ENCODE peak calls at places on chromosomes 7 and 10, in four cellular contexts. J is sigmoid colon, Z is body of pancreas, R is stomach. N is an unnamed sample.
A peak's percentile ranks its signal among the peaks of the same experiment; 100 is the strongest.

GRCh38 chr7:112515989-112516388 is 35.2 kb downstream of the LSMEM1 start:
- DNase-seq in Z (no peak), R (no peak), J (no peak), N (no peak)

GRCh38 chr10:77960829-77961329 is 34.3 kb upstream of the DLG5 start:
- DNase-seq in Z (no peak), R (no peak), J (no peak), N (no peak)

GRCh38 chr10:128417776-128418175 is 291.6 kb upstream of the MKI67 start:
- DNase-seq in R (no peak), J (no peak), Z (no peak), N (no peak)

GRCh38 chr10:91864099-91864498 is 45.2 kb downstream of the FGFBP3 start:
- DNase-seq in R (no peak), Z (no peak), J (no peak), N (no peak)

GRCh38 chr10:25695586-25695985 is 238.4 kb upstream of the MYO3A start:
- DNase-seq in Z (no peak), R (no peak), J (no peak), N (no peak)

GRCh38 chr10:121240556-121240955 is 357.7 kb downstream of the FGFR2 start:
- DNase-seq in R (no peak), Z (no peak), J (no peak), N (no peak)

GRCh38 chr7:128928159-128928558 is 9.6 kb upstream of the IRF5 start:
- DNase-seq in J (peak; percentile 36), Z (no peak), R (no peak), N (no peak)

GRCh38 chr7:158413962-158414961 is 173.4 kb downstream of the PTPRN2 start:
- DNase-seq in Z (no peak), R (peak; percentile 22), J (no peak), N (no peak)

GRCh38 chr10:31083765-31084184 is 52.1 kb upstream of the ZNF438 start:
- DNase-seq in Z (peak; percentile 24), J (no peak), R (peak; percentile 32), N (peak; percentile 35)

GRCh38 chr7:142412551-142413193 is 154.8 kb upstream of the PRSS58 start:
- DNase-seq in R (no peak), J (no peak), Z (no peak), N (no peak)

GRCh38 chr10:114404171-114405010 is at the start of gene AFAP1L2:
- DNase-seq in Z (peak; percentile 66), R (peak; percentile 57), J (peak; percentile 69), N (peak; percentile 48)

GRCh38 chr10:116627386-116627933 is 6.7 kb downstream of the PNLIPRP2 start:
- DNase-seq in J (no peak), R (peak; percentile 62), Z (peak; percentile 71), N (no peak)

GRCh38 chr10:92177546-92177945 is 113.3 kb downstream of the CPEB3 start:
- DNase-seq in J (no peak), Z (no peak), R (no peak), N (no peak)

GRCh38 chr10:52966904-52967303 is 194.3 kb upstream of the MBL2 start:
- DNase-seq in Z (no peak), R (no peak), J (no peak), N (no peak)

DNA sequence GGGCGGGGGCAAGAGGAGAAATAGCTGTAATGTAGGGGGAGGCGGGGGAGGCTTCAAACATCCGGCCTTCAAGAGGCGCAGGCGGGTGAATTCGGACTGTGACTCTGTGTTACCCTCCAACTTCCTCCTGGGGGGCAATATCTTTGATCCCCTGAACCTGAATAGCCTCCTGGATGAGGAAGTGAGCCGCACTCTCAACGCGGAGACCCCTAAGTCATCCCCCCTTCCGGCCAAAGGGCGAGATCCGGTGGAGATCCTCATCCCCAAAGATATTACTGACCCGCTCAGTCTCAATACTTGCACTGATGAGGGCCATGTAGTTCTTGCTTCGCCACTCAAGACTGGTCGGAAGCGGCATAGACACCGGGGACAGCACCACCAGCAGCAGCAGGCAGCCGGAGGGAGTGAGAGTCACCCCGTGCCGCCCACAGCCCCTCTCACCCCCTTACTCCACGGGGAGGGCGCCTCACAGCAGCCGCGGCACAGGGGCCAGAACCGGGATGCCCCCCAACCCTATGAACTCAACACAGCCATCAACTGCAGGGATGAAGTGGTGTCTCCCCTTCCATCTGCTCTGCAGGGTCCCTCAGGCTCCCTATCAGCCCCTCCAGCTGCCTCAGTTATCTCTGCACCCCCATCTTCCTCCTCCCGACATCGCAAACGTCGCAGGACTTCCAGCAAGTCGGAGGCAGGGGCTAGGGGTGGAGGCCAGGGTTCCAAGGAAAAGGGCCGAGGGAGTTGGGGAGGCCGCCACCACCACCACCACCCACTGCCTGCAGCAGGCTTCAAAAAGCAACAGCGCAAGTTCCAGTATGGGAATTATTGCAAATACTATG is 1.0 kb downstream of the MEPCE start:
- DNase-seq in Z (no peak), R (no peak), J (peak; percentile 73), N (no peak)
- H3K36me3 ChIP-seq in Z (peaks cover 8% of the 10 kb centered on the region), R (peaks cover 43% of the 10 kb centered on the region), J (peaks cover 13% of the 10 kb centered on the region), N (no peaks in the 10 kb centered on the region)

GRCh38 chr7:55588976-55589604 is 16.8 kb upstream of the VOPP1 start:
- DNase-seq in R (no peak), J (no peak), Z (no peak), N (no peak)

GRCh38 chr7:55589905-55590304 is 17.6 kb upstream of the VOPP1 start:
- DNase-seq in Z (no peak), J (no peak), R (no peak), N (no peak)

GRCh38 chr7:55590517-55591281 is 18.4 kb upstream of the VOPP1 start:
- DNase-seq in J (no peak), R (no peak), Z (no peak), N (no peak)

GRCh38 chr7:55588379-55588699 is 16.0 kb upstream of the VOPP1 start:
- DNase-seq in Z (no peak), J (no peak), R (no peak), N (no peak)

DNA sequence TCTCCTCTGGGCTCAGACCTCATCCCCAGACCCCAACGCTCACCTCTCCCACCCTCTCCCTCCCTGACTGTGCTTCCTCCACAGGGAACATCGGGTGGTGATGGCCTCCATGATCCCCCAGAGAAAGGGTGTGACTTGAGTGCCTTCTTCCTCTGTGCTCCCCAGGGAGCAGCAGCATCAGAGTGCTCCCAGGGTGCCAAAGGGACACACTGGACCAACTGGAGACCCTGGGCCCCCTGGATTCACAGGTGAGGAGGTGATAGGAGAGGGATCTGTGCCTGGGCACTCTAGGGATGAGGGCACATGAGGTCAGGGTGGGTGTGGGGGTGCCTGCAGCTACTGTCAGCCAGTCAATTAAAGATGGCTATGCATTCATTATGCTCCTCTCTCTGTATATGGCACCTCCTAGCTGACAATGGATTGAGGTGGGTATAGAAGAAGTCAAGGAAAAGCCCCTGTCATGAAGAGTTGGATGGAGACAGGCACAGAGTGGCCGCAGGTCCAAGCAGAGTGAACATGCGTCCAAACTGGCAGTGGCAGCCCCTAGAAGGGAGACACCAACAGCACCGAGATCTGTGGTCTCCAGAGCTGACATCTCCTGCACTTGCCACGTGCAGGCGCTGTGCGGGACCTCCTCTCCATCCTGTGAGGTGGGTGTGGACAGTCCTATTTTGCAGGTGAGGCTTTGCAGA is 15.5 kb upstream of the VOPP1 start:
- DNase-seq in J (no peak), R (no peak), Z (no peak), N (no peak)
- TF ChIP-seq CTCF in J (no peak), R (no peak), Z (no peak), N (no peak)

GRCh38 chr7:50310361-50310760 is 5.8 kb downstream of the IKZF1 start:
- DNase-seq in J (no peak), R (no peak), Z (no peak), N (no peak)

GRCh38 chr7:50314778-50315177 is 10.3 kb downstream of the IKZF1 start:
- DNase-seq in Z (no peak), J (no peak), R (no peak), N (peak; percentile 62)

GRCh38 chr7:50309736-50310135 is 5.2 kb downstream of the IKZF1 start:
- DNase-seq in R (no peak), Z (no peak), J (no peak), N (no peak)

GRCh38 chr7:50312589-50313162 is 8.2 kb downstream of the IKZF1 start:
- DNase-seq in J (no peak), Z (no peak), R (no peak), N (no peak)

DNA sequence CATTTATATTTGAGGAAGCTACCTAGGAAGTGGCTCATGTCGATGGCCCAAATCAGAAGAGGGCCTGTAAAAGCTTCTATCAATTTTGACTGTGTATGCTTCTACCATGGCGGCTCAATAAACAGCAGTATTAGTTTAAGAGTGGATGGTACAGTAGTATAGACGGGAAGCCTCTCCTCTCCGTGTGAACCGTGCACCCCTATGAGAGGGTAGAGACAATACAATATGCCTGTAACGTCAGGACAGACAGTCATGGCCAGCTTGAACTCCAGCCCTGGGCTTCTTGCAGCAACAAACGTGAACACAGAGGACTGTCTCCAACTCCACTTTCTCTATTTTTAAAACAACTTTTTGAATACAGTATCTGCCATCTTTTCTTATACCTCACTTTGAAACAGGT is 7.7 kb downstream of the IKZF1 start:
- DNase-seq in Z (no peak), R (no peak), J (no peak), N (no peak)
- H3K9me3 ChIP-seq in Z (no peaks in the 10 kb centered on the region), R (no peaks in the 10 kb centered on the region), J (no peaks in the 10 kb centered on the region), N (no peaks in the 10 kb centered on the region)

GRCh38 chr7:107981466-107981865 is 21.5 kb downstream of the LAMB1 start:
- DNase-seq in R (no peak), Z (no peak), J (no peak), N (no peak)
- H3K36me3 ChIP-seq in R (peaks cover 70% of the 10 kb centered on the region), Z (peaks cover 4% of the 10 kb centered on the region), J (peaks cover 37% of the 10 kb centered on the region), N (peaks cover 61% of the 10 kb centered on the region)

GRCh38 chr7:1710936-1711335 is 40.9 kb downstream of the ELFN1 start:
- DNase-seq in R (no peak), Z (no peak), J (peak; percentile 41), N (peak; percentile 18)

GRCh38 chr7:1707756-1708611 is 37.9 kb downstream of the ELFN1 start:
- DNase-seq in J (no peak), R (no peak), Z (no peak), N (no peak)

GRCh38 chr7:1708640-1709249 is 38.7 kb downstream of the ELFN1 start:
- DNase-seq in J (peak; percentile 44), R (no peak), Z (no peak), N (peak; percentile 51)

GRCh38 chr7:1709281-1709680 is 39.2 kb downstream of the ELFN1 start:
- DNase-seq in Z (no peak), J (no peak), R (no peak), N (peak; percentile 44)

DNA sequence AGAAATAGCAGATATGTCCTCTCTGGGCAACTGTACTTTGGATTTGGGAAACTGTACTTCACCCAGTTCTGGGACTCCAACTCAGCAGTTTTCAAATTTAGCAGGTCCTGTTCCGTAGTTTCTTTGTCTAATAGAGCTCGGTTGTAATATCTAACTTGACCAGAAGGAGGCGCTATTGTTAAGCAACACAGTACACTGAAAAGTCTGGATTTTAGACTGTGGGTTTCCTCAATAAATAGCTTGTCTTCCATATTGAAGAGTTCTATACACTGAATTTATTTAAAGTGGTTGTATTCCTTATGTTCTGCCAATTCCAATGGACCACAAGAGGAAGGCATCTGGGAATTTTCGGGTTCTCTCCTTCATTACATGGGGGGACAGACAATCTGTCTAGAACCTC is 39.8 kb downstream of the ELFN1 start:
- DNase-seq in J (no peak), Z (no peak), R (no peak), N (no peak)
- TF ChIP-seq CTCF in J (no peak), Z (no peak), R (no peak), N (peak; percentile 13)